ENCODE peak calls at places on chromosomes 7 and 10, in eight cellular contexts. One of them, this sample, is unnamed.

GRCh38 chr7:27155816-27156507 is 513 bp downstream of the HOXA7 start:
- DNase-seq in GM23248: peak; percentile 78
- DNase-seq in OCI-LY7: peak; percentile 65
- DNase-seq in neural progenitor cell: peak; percentile 47
- DNase-seq in HCT116: no peak
- DNase-seq in hepatocyte: no peak
- DNase-seq in MM.1S: no peak
- DNase-seq in PC-3: peak; percentile 52
- DNase-seq in this sample: peak; percentile 54

GRCh38 chr7:47333959-47334358 is 248.0 kb downstream of the TNS3 start:
- DNase-seq in GM23248: no peak
- DNase-seq in OCI-LY7: no peak
- DNase-seq in neural progenitor cell: no peak
- DNase-seq in HCT116: no peak
- DNase-seq in hepatocyte: no peak
- DNase-seq in MM.1S: no peak
- DNase-seq in PC-3: no peak
- DNase-seq in this sample: no peak

GRCh38 chr7:123748171-123748733 is 551 bp downstream of the WASL start:
- DNase-seq in GM23248: peak; percentile 76
- DNase-seq in OCI-LY7: peak; percentile 62
- DNase-seq in neural progenitor cell: peak; percentile 67
- DNase-seq in HCT116: no peak
- DNase-seq in hepatocyte: peak; percentile 68
- DNase-seq in MM.1S: peak; percentile 72
- DNase-seq in PC-3: peak; percentile 28
- DNase-seq in this sample: peak; percentile 52

GRCh38 chr10:104349623-104350142 is 4.0 kb upstream of the CFAP58 start:
- DNase-seq in GM23248: peak; percentile 71
- DNase-seq in OCI-LY7: peak; percentile 68
- DNase-seq in neural progenitor cell: no peak
- DNase-seq in HCT116: no peak
- DNase-seq in hepatocyte: peak; percentile 78
- DNase-seq in MM.1S: peak; percentile 39
- DNase-seq in PC-3: peak; percentile 68
- DNase-seq in this sample: peak; percentile 68

GRCh38 chr7:92613720-92614119 is 23.5 kb upstream of the FAM133B start:
- DNase-seq in GM23248: no peak
- DNase-seq in OCI-LY7: no peak
- DNase-seq in neural progenitor cell: no peak
- DNase-seq in HCT116: no peak
- DNase-seq in hepatocyte: no peak
- DNase-seq in MM.1S: no peak
- DNase-seq in PC-3: no peak
- DNase-seq in this sample: no peak

GRCh38 chr10:117005454-117006055 is 568 bp upstream of the SHTN1 start:
- DNase-seq in GM23248: peak; percentile 22
- DNase-seq in OCI-LY7: no peak
- DNase-seq in neural progenitor cell: peak; percentile 75
- DNase-seq in HCT116: peak; percentile 54
- DNase-seq in hepatocyte: peak; percentile 52
- DNase-seq in MM.1S: no peak
- DNase-seq in PC-3: peak; percentile 7
- DNase-seq in this sample: peak; percentile 77

GRCh38 chr10:77949167-77949566 is 22.6 kb upstream of the DLG5 start:
- DNase-seq in GM23248: peak; percentile 85
- DNase-seq in OCI-LY7: no peak
- DNase-seq in neural progenitor cell: peak; percentile 67
- DNase-seq in HCT116: peak; percentile 82
- DNase-seq in hepatocyte: peak; percentile 50
- DNase-seq in MM.1S: no peak
- DNase-seq in PC-3: peak; percentile 100
- DNase-seq in this sample: peak; percentile 88

GRCh38 chr10:132630666-132631347 is 93.2 kb downstream of the INPP5A start:
- DNase-seq in GM23248: peak; percentile 59
- DNase-seq in OCI-LY7: no peak
- DNase-seq in neural progenitor cell: no peak
- DNase-seq in HCT116: no peak
- DNase-seq in hepatocyte: no peak
- DNase-seq in MM.1S: no peak
- DNase-seq in PC-3: no peak
- DNase-seq in this sample: no peak

GRCh38 chr10:21173964-21174669 is 277.0 kb upstream of the NEBL start:
- DNase-seq in GM23248: peak; percentile 32
- DNase-seq in OCI-LY7: no peak
- DNase-seq in neural progenitor cell: peak; percentile 69
- DNase-seq in HCT116: peak; percentile 63
- DNase-seq in hepatocyte: peak; percentile 85
- DNase-seq in MM.1S: peak; percentile 18
- DNase-seq in PC-3: peak; percentile 77
- DNase-seq in this sample: peak; percentile 78

GRCh38 chr7:135334830-135335543 is 101.3 kb downstream of the STRA8 start:
- DNase-seq in GM23248: no peak
- DNase-seq in OCI-LY7: no peak
- DNase-seq in neural progenitor cell: no peak
- DNase-seq in HCT116: no peak
- DNase-seq in hepatocyte: no peak
- DNase-seq in MM.1S: no peak
- DNase-seq in PC-3: no peak
- DNase-seq in this sample: no peak

GRCh38 chr7:104137971-104138370 is 69.8 kb downstream of the ORC5 start:
- DNase-seq in GM23248: peak; percentile 62
- DNase-seq in OCI-LY7: no peak
- DNase-seq in neural progenitor cell: peak; percentile 34
- DNase-seq in HCT116: no peak
- DNase-seq in hepatocyte: no peak
- DNase-seq in MM.1S: no peak
- DNase-seq in PC-3: peak; percentile 51
- DNase-seq in this sample: peak; percentile 21

GRCh38 chr7:46725838-46726237 is 804.8 kb upstream of the IGFBP3 start:
- DNase-seq in GM23248: peak; percentile 38
- DNase-seq in OCI-LY7: no peak
- DNase-seq in neural progenitor cell: no peak
- DNase-seq in HCT116: no peak
- DNase-seq in hepatocyte: no peak
- DNase-seq in MM.1S: no peak
- DNase-seq in PC-3: peak; percentile 77
- DNase-seq in this sample: no peak

GRCh38 chr10:13739178-13739577 is 152.4 kb downstream of the PRPF18 start:
- DNase-seq in GM23248: no peak
- DNase-seq in OCI-LY7: no peak
- DNase-seq in neural progenitor cell: no peak
- DNase-seq in HCT116: no peak
- DNase-seq in hepatocyte: no peak
- DNase-seq in MM.1S: no peak
- DNase-seq in PC-3: no peak
- DNase-seq in this sample: no peak

GRCh38 chr10:67809107-67809506 is 28.9 kb downstream of the DNAJC12 start:
- DNase-seq in GM23248: no peak
- DNase-seq in OCI-LY7: no peak
- DNase-seq in neural progenitor cell: no peak
- DNase-seq in HCT116: no peak
- DNase-seq in hepatocyte: no peak
- DNase-seq in MM.1S: no peak
- DNase-seq in PC-3: no peak
- DNase-seq in this sample: peak; percentile 60

GRCh38 chr7:17131060-17131345 is 167.4 kb upstream of the AHR start:
- DNase-seq in GM23248: no peak
- DNase-seq in OCI-LY7: no peak
- DNase-seq in neural progenitor cell: peak; percentile 16
- DNase-seq in HCT116: no peak
- DNase-seq in hepatocyte: no peak
- DNase-seq in MM.1S: no peak
- DNase-seq in PC-3: no peak
- DNase-seq in this sample: no peak

GRCh38 chr7:120966961-120967360 is 16.4 kb downstream of the ING3 start:
- DNase-seq in GM23248: no peak
- DNase-seq in OCI-LY7: no peak
- DNase-seq in neural progenitor cell: peak; percentile 42
- DNase-seq in HCT116: no peak
- DNase-seq in hepatocyte: no peak
- DNase-seq in MM.1S: no peak
- DNase-seq in PC-3: no peak
- DNase-seq in this sample: no peak

GRCh38 chr7:2826806-2827205 is 17.3 kb downstream of the GNA12 start:
- DNase-seq in GM23248: peak; percentile 62
- DNase-seq in OCI-LY7: no peak
- DNase-seq in neural progenitor cell: no peak
- DNase-seq in HCT116: no peak
- DNase-seq in hepatocyte: no peak
- DNase-seq in MM.1S: no peak
- DNase-seq in PC-3: no peak
- DNase-seq in this sample: no peak

GRCh38 chr7:98329100-98329871 is 47.8 kb downstream of the BRI3 start:
- DNase-seq in GM23248: no peak
- DNase-seq in OCI-LY7: no peak
- DNase-seq in neural progenitor cell: peak; percentile 17
- DNase-seq in HCT116: no peak
- DNase-seq in hepatocyte: peak; percentile 58
- DNase-seq in MM.1S: no peak
- DNase-seq in PC-3: no peak
- DNase-seq in this sample: no peak

GRCh38 chr7:91034459-91035368 is 229.5 kb upstream of the FZD1 start:
- DNase-seq in GM23248: peak; percentile 70
- DNase-seq in OCI-LY7: peak; percentile 61
- DNase-seq in neural progenitor cell: peak; percentile 66
- DNase-seq in HCT116: peak; percentile 28
- DNase-seq in hepatocyte: peak; percentile 73
- DNase-seq in MM.1S: peak; percentile 52
- DNase-seq in PC-3: peak; percentile 65
- DNase-seq in this sample: peak; percentile 83

GRCh38 chr10:63520463-63521388 is 475 bp upstream of the REEP3 start:
- DNase-seq in GM23248: peak; percentile 56
- DNase-seq in OCI-LY7: peak; percentile 76
- DNase-seq in neural progenitor cell: peak; percentile 90
- DNase-seq in HCT116: peak; percentile 48
- DNase-seq in hepatocyte: peak; percentile 88
- DNase-seq in MM.1S: peak; percentile 67
- DNase-seq in PC-3: peak; percentile 95
- DNase-seq in this sample: peak; percentile 85

GRCh38 chr10:38159007-38159406 is 64.9 kb downstream of the ZNF37A start:
- DNase-seq in GM23248: no peak
- DNase-seq in OCI-LY7: no peak
- DNase-seq in neural progenitor cell: no peak
- DNase-seq in HCT116: no peak
- DNase-seq in hepatocyte: no peak
- DNase-seq in MM.1S: no peak
- DNase-seq in PC-3: peak; percentile 60
- DNase-seq in this sample: no peak

GRCh38 chr10:92305133-92306072 is 14.4 kb downstream of the MARCHF5 start:
- DNase-seq in GM23248: no peak
- DNase-seq in OCI-LY7: no peak
- DNase-seq in neural progenitor cell: no peak
- DNase-seq in HCT116: no peak
- DNase-seq in hepatocyte: no peak
- DNase-seq in MM.1S: no peak
- DNase-seq in PC-3: no peak
- DNase-seq in this sample: peak; percentile 52

GRCh38 chr7:34575006-34575405 is 83.0 kb upstream of the NPSR1 start:
- DNase-seq in GM23248: no peak
- DNase-seq in OCI-LY7: no peak
- DNase-seq in neural progenitor cell: no peak
- DNase-seq in HCT116: no peak
- DNase-seq in hepatocyte: no peak
- DNase-seq in MM.1S: no peak
- DNase-seq in PC-3: no peak
- DNase-seq in this sample: no peak
- TF ChIP-seq EZH2phosphoT487 in GM23248: no peak
- TF ChIP-seq EZH2phosphoT487 in OCI-LY7: no peak
- TF ChIP-seq EZH2phosphoT487 in neural progenitor cell: no peak
- TF ChIP-seq EZH2phosphoT487 in HCT116: no peak
- TF ChIP-seq EZH2phosphoT487 in hepatocyte: no peak
- TF ChIP-seq EZH2phosphoT487 in MM.1S: no peak
- TF ChIP-seq EZH2phosphoT487 in PC-3: no peak
- TF ChIP-seq EZH2phosphoT487 in this sample: no peak

DNA sequence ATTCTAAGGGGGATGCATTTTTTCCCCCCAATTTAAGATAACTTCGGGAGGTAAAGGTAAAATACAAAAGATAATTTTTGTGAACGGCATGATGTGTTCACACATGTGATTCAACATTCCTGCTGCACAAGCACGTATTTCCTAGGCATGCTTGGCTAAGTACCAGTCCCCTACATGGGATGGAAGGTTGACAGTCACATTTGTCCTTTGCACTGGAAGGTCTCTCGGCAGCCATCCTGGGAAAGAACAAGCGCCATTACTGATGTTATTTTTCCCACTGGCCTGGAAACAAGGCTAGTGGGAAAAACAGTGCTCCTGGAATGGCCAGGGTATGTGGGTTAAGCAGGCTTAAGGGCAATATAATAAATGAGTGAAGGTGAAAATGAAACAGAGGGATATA is 276.2 kb upstream of the AOAH start:
- DNase-seq in GM23248: no peak
- DNase-seq in OCI-LY7: no peak
- DNase-seq in neural progenitor cell: no peak
- DNase-seq in HCT116: no peak
- DNase-seq in hepatocyte: no peak
- DNase-seq in MM.1S: no peak
- DNase-seq in PC-3: no peak
- DNase-seq in this sample: no peak
- TF ChIP-seq EZH2phosphoT487 in GM23248: no peak
- TF ChIP-seq EZH2phosphoT487 in OCI-LY7: no peak
- TF ChIP-seq EZH2phosphoT487 in neural progenitor cell: no peak
- TF ChIP-seq EZH2phosphoT487 in HCT116: no peak
- TF ChIP-seq EZH2phosphoT487 in hepatocyte: no peak
- TF ChIP-seq EZH2phosphoT487 in MM.1S: no peak
- TF ChIP-seq EZH2phosphoT487 in PC-3: no peak
- TF ChIP-seq EZH2phosphoT487 in this sample: no peak

DNA sequence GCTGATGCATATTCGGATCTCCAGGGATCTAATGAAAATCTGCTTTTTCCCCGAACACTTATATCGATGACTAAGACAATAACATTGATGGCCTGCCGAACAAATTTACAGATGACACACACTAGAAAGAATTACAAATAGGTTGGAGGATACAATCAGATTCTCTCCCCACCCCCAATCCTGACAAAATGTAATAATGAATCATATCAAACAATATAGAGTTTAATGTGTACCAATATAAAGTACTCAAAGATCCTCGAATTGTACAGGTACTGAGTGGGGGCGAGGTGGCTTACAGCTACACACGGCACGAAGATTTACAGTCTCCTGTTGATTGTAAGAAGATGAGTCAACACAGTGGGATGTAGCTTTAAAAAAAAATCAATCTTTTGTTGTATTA is 182.7 kb upstream of the MKLN1 start:
- DNase-seq in GM23248: no peak
- DNase-seq in OCI-LY7: no peak
- DNase-seq in neural progenitor cell: no peak
- DNase-seq in HCT116: peak; percentile 34
- DNase-seq in hepatocyte: no peak
- DNase-seq in MM.1S: no peak
- DNase-seq in PC-3: peak; percentile 87
- DNase-seq in this sample: no peak
- TF ChIP-seq EZH2phosphoT487 in GM23248: no peak
- TF ChIP-seq EZH2phosphoT487 in OCI-LY7: no peak
- TF ChIP-seq EZH2phosphoT487 in neural progenitor cell: no peak
- TF ChIP-seq EZH2phosphoT487 in HCT116: no peak
- TF ChIP-seq EZH2phosphoT487 in hepatocyte: no peak
- TF ChIP-seq EZH2phosphoT487 in MM.1S: no peak
- TF ChIP-seq EZH2phosphoT487 in PC-3: no peak
- TF ChIP-seq EZH2phosphoT487 in this sample: no peak

GRCh38 chr10:55470840-55471239 is 669.8 kb upstream of the PCDH15 start:
- DNase-seq in GM23248: no peak
- DNase-seq in OCI-LY7: no peak
- DNase-seq in neural progenitor cell: no peak
- DNase-seq in HCT116: no peak
- DNase-seq in hepatocyte: no peak
- DNase-seq in MM.1S: no peak
- DNase-seq in PC-3: no peak
- DNase-seq in this sample: no peak
- TF ChIP-seq EZH2phosphoT487 in GM23248: no peak
- TF ChIP-seq EZH2phosphoT487 in OCI-LY7: no peak
- TF ChIP-seq EZH2phosphoT487 in neural progenitor cell: no peak
- TF ChIP-seq EZH2phosphoT487 in HCT116: no peak
- TF ChIP-seq EZH2phosphoT487 in hepatocyte: no peak
- TF ChIP-seq EZH2phosphoT487 in MM.1S: no peak
- TF ChIP-seq EZH2phosphoT487 in PC-3: no peak
- TF ChIP-seq EZH2phosphoT487 in this sample: no peak

This sample was measured in GM23338.